ENCODE peak calls at places on chromosomes 3 and 15, in seven cellular contexts. T is dorsolateral prefrontal cortex; X is right cardiac atrium; U is astrocyte of the spinal cord; J is right lobe of liver; N is effector memory CD4-positive, alpha-beta T cell; Y is cardiac muscle cell. V is an unnamed sample.

GRCh38 chr3:24853685-24854341 is 359.2 kb upstream of the THRB start:
- DNase-seq in U (no peak), T (no peak), N (no peak), Y (no peak), J (no peak), X (no peak), V (no peak)

GRCh38 chr3:24405057-24405456 is 89.6 kb downstream of the THRB start:
- DNase-seq in T (no peak), J (no peak), U (no peak), N (no peak), X (no peak), Y (no peak), V (no peak)

GRCh38 chr3:123629747-123630047 is 44.8 kb upstream of the HACD2 start:
- DNase-seq in X (no peak), N (no peak), U (no peak), T (no peak), Y (no peak), J (no peak), V (peak)

GRCh38 chr3:159263750-159264561 is 462.1 kb downstream of the MFSD1 start:
- DNase-seq in Y (peak), N (no peak), X (no peak), J (no peak), U (peak), T (no peak), V (peak)

GRCh38 chr3:104606812-104607211 is 759.9 kb upstream of the ALCAM start:
- DNase-seq in U (peak), J (no peak), X (no peak), T (no peak), Y (no peak), N (no peak), V (no peak)

GRCh38 chr3:8204846-8205624 is 296.6 kb upstream of the LMCD1 start:
- DNase-seq in X (no peak), U (peak), N (no peak), J (no peak), T (no peak), Y (no peak), V (no peak)

GRCh38 chr3:13634615-13635014 is 85.7 kb downstream of the FBLN2 start:
- DNase-seq in N (no peak), Y (no peak), U (no peak), J (no peak), T (no peak), X (no peak), V (no peak)

GRCh38 chr15:63013052-63013808 is 29.3 kb upstream of the TPM1 start:
- DNase-seq in J (no peak), N (no peak), X (peak), U (peak), T (no peak), Y (no peak), V (no peak)

GRCh38 chr3:48039487-48040190 is 23.4 kb upstream of the MAP4 start:
- DNase-seq in J (no peak), Y (peak), U (peak), X (no peak), T (no peak), N (no peak), V (peak)

GRCh38 chr3:185823280-185824044 is 1.4 kb downstream of the IGF2BP2 start:
- DNase-seq in U (no peak), X (peak), N (no peak), T (no peak), Y (peak), J (peak), V (peak)

GRCh38 chr3:143306419-143306818 is 186.8 kb downstream of the CHST2 start:
- DNase-seq in J (peak), U (no peak), N (no peak), Y (no peak), T (no peak), X (no peak), V (no peak)

GRCh38 chr3:197532388-197532787 is 23.4 kb downstream of the BDH1 start:
- DNase-seq in T (no peak), N (no peak), X (no peak), Y (no peak), J (no peak), U (no peak), V (no peak)

GRCh38 chr3:71121429-71122167 is 461.9 kb downstream of the FOXP1 start:
- DNase-seq in X (no peak), J (no peak), Y (no peak), T (no peak), N (no peak), U (peak), V (no peak)

GRCh38 chr15:83164409-83165404 is 42.9 kb downstream of the HDGFL3 start:
- DNase-seq in Y (no peak), X (no peak), J (no peak), T (no peak), U (peak), N (no peak), V (no peak)

GRCh38 chr3:70943886-70944285 is 631.4 kb upstream of the MDFIC2 start:
- DNase-seq in N (no peak), J (no peak), T (no peak), X (no peak), U (no peak), Y (no peak), V (no peak)

GRCh38 chr3:108202834-108203233 is 19.4 kb downstream of the IFT57 start:
- DNase-seq in X (no peak), J (no peak), T (no peak), U (no peak), N (no peak), Y (no peak), V (no peak)

GRCh38 chr15:78624651-78625590 is 4.1 kb upstream of the CHRNA3 start:
- DNase-seq in U (no peak), N (no peak), J (no peak), T (no peak), Y (no peak), X (no peak), V (peak)

GRCh38 chr3:169454823-169455222 is 208.7 kb downstream of the MECOM start:
- DNase-seq in U (no peak), N (no peak), T (no peak), J (no peak), Y (no peak), X (no peak), V (no peak)

GRCh38 chr15:40367038-40367672 is 9.1 kb downstream of the DISP2 start:
- DNase-seq in X (peak), T (peak), Y (no peak), N (no peak), U (no peak), J (peak), V (no peak)

GRCh38 chr3:20039765-20040475 is at the start of gene KAT2B:
- DNase-seq in N (peak), X (peak), Y (peak), T (peak), U (peak), J (peak), V (peak)

GRCh38 chr3:20039082-20039764 is 1.0 kb upstream of the KAT2B start:
- DNase-seq in N (no peak), X (no peak), Y (peak), U (no peak), J (no peak), T (no peak), V (no peak)

GRCh38 chr3:20037255-20037996 is 2.8 kb upstream of the KAT2B start:
- DNase-seq in N (no peak), Y (no peak), X (no peak), J (no peak), T (no peak), U (no peak), V (no peak)

GRCh38 chr3:20040476-20041196 is 390 bp downstream of the KAT2B start:
- DNase-seq in X (peak), U (peak), Y (peak), T (peak), N (peak), J (peak), V (peak)

DNA sequence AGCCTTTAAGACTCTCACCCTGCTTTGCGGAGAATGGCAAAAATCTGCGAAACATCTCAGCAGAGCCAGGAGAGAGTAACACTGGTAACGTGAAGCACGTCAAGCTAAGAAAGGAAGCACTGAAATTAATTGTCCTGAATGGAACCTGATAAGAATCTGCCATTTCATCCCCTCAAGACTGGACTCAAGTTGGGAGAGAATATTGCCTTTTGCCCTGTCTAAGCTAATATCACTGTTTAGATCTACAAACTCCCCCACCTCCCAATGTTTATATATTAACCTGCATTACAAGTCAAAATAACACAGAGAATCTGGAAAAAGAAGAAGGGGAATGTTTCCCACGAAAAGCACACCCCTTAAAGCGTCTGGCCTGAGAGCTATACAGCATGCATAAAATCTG is 1.6 kb upstream of the KAT2B start:
- DNase-seq in Y (no peak), X (no peak), J (no peak), N (no peak), U (no peak), T (no peak), V (no peak)
- H3K4me3 ChIP-seq in Y (no peak), X (peak), J (peak), N (peak), U (no peak), T (peak), V (no peak)

GRCh38 chr15:52551762-52552161 is 17.1 kb downstream of the ARPP19 start:
- DNase-seq in U (no peak), T (no peak), J (no peak), X (no peak), N (no peak), Y (no peak), V (no peak)

GRCh38 chr15:52557242-52557641 is 11.6 kb downstream of the ARPP19 start:
- DNase-seq in N (no peak), U (no peak), J (no peak), X (no peak), Y (no peak), T (no peak), V (no peak)

GRCh38 chr15:52556524-52556923 is 12.3 kb downstream of the ARPP19 start:
- DNase-seq in T (no peak), X (no peak), J (no peak), U (no peak), N (no peak), Y (no peak), V (no peak)

GRCh38 chr15:52558196-52558595 is 10.6 kb downstream of the ARPP19 start:
- DNase-seq in J (no peak), U (peak), Y (no peak), T (no peak), X (no peak), N (no peak), V (no peak)

DNA sequence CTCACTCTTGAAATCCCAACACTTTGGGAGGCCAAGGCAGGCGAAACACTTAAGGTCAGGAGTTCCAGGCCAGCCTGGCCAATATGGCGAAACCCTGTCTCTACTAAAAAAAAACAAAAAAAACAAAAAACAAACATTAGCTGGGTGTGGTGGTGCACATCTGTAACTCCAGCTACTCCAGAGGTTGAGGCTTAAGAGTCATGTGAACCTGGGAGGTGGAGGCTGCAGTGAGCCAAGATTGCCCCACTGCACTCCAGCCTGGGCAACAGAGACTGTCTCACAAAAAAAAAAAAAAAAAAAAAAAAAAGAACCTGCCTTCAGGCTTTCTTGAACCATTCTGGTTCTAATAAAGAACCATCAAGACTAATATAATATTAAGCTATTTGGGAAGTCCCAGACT is 16.5 kb downstream of the ARPP19 start:
- DNase-seq in Y (no peak), U (no peak), J (no peak), X (no peak), N (no peak), T (no peak), V (no peak)
- H3K4me3 ChIP-seq in Y (no peak), U (no peak), J (no peak), X (no peak), N (no peak), T (no peak), V (no peak)

GRCh38 chr3:42052867-42053351 is 38.2 kb upstream of the TRAK1 start:
- DNase-seq in X (no peak), U (no peak), T (peak), N (no peak), J (no peak), Y (no peak), V (no peak)

GRCh38 chr3:42052132-42052866 is 38.9 kb upstream of the TRAK1 start:
- DNase-seq in N (no peak), U (peak), X (no peak), T (no peak), Y (no peak), J (no peak), V (no peak)

GRCh38 chr3:42053476-42053875 is 37.7 kb upstream of the TRAK1 start:
- DNase-seq in Y (no peak), U (no peak), N (no peak), T (peak), J (peak), X (no peak), V (no peak)

GRCh38 chr3:42050126-42050525 is 41.0 kb upstream of the TRAK1 start:
- DNase-seq in Y (no peak), X (no peak), T (no peak), N (no peak), U (no peak), J (no peak), V (no peak)

GRCh38 chr3:42051384-42052131 is 39.6 kb upstream of the TRAK1 start:
- DNase-seq in J (no peak), N (no peak), Y (no peak), T (no peak), X (no peak), U (no peak), V (no peak)
- H3K4me3 ChIP-seq in J (no peak), N (no peak), Y (no peak), T (no peak), X (no peak), U (no peak), V (no peak)

DNA sequence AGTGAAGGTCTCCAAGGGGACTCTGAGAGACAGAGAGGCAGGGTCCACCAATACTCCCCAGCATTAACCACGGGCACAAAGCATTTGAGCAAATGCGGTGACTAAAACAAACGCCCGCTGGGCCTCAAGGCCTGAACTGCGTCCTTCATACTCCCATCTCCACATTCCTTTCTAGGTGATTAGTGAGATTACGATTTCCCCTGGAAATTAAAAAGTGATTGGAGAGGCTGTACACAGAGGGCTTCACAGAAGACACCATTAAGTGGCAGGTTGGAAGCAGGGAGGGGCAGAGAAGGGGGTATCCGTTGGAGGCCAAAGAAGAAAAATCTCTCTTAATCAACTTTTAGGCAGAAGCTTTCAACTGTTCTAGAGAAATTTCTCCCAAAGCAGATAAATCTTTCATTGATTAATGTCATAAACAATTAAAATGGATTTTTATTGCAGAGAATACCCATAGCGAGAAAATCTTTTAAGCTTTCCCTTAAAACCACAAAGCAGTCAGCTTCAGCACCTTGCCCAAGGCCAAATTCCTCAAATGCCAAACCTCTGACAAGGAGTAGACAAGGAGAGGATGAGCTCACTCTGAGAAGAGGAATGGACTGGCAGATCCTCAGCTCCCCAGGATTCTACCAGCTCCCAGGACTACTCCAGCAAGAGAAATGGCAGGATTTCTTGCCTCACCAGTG is 38.2 kb downstream of the MB21D2 start:
- DNase-seq in Y (peak), U (peak), T (no peak), X (no peak), N (no peak), J (no peak), V (peak)
- H3K4me3 ChIP-seq in Y (no peak), U (no peak), T (no peak), X (no peak), N (no peak), J (no peak), V (no peak)

DNA sequence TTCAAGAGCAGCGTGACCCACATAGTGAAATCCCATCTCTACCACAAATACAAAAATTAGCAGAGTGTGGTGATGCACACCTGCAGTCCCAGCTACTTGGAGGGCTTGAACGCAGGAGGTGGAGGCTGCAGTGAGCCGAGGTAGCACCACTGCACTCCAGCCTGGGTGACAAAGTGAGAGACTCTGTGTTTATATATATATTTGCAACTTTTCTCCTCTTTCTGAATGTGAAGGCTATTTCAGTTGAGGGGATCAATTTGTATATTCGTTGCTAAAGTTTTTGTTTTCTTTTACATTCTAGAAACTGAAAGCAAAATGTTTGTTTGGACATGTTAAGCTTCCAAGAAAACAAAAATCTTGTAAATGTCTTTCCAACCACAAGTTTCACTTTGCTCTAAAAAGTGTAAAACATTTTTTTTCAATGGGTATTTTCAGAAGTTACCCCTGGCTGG is 29.8 kb upstream of the FAM98B start:
- DNase-seq in U (no peak), J (no peak), N (no peak), Y (no peak), X (no peak), T (no peak), V (no peak)
- H3K4me3 ChIP-seq in U (no peak), J (no peak), N (no peak), Y (no peak), X (no peak), T (no peak), V (no peak)

DNA sequence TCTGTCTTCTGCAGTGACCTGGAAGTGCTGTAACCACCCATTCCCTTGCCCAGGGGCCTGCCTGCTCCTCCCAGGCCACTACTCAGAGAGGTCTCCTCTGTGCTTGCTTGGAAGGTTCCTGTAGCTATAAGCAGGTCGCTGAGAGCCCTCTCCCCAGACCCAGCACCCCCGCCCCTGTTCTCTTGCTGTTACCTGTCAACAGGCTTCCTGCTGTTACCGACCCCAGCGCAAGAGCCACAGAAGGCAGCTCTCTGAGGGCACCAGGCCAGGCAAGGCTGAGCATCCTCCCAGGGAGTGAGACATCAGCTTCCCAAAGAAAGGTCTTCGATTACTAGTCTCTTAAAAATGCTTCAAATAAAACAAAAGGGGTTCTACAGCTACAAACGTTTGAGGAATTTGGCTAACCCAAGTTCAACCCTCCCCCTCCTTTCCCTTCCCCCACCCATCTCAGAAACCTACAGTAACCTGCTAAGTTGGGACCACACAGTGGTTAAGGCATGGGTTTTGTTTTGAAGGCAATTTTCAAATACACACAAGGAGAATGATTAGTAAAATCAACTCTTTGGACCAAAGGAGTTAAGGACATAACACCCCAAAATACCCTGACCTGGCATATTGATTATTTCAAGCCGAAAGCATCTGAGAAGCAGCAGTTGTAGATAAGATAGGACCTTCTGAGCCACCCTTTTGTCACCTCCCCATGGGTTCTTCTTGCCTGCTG is 74.9 kb upstream of the MFGE8 start:
- DNase-seq in T (no peak), Y (peak), N (no peak), U (no peak), X (no peak), J (no peak), V (peak)
- H3K4me3 ChIP-seq in T (no peak), Y (no peak), N (no peak), U (no peak), X (no peak), J (no peak), V (no peak)

DNA sequence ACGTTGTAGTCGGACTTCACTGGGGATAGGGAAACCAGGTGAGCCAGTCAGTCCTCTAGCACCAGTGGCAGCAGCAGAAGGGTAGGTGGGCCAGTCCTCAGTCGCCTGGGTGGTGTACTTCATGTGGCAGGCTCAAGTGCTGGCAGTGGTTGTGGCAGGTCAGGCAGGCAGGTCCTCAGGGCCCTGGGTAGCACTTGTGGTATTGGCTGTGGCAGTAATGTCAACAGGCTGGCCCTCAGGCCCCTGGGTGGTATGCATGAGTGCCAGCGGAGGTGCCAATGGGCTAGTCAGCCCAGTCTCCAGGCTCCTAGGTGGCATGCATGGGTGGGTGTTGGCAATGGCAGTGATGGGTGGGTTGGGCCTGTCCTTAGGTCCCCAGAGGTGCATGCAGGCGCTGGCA is 40.6 kb downstream of the FAIM start:
- DNase-seq in U (no peak), J (no peak), N (no peak), T (no peak), Y (no peak), X (no peak), V (no peak)
- H3K4me3 ChIP-seq in U (no peak), J (no peak), N (no peak), T (no peak), Y (no peak), X (no peak), V (no peak)